ENCODE peak calls at places on chromosomes 1 and 21, in nine cellular contexts. Q is T-cell; V is stimulated activated CD4-positive, alpha-beta T cell treated with anti-CD3 and anti-CD28 coated beads, Interleukin-4, amount 100 ng/mL, for 24 hours; D is CD8-positive, alpha-beta T cell; C is HFF-Myc; J is NCI-H1092; T is activated CD8-positive, alpha-beta memory T cell treated with anti-CD3 and anti-CD28 coated beads for 48 hours; F is GM10248; W is GM12891. O is an unnamed sample.

GRCh38 chr1:210726621-210727020 is 397.9 kb downstream of the HHAT start:
- DNase-seq in Q (peak; percentile 12), V (peak; percentile 7), D (peak; percentile 21), C (peak; percentile 4), J (no peak), T (no peak), F (no peak), W (no peak), O (peak; percentile 45)

GRCh38 chr1:44694863-44695478 is 20.5 kb downstream of the ARMH1 start:
- DNase-seq in Q (no peak), V (no peak), D (no peak), C (no peak), J (no peak), T (no peak), F (peak; percentile 67), W (no peak), O (no peak)

GRCh38 chr1:38533772-38534472 is 325.6 kb downstream of the RRAGC start:
- DNase-seq in Q (no peak), V (peak; percentile 8), D (no peak), C (no peak), J (no peak), T (no peak), F (peak; percentile 24), W (no peak), O (no peak)

GRCh38 chr1:35499652-35500176 is 57.5 kb downstream of the KIAA0319L start:
- DNase-seq in Q (peak; percentile 10), V (peak; percentile 7), D (peak; percentile 30), C (no peak), J (no peak), T (no peak), F (no peak), W (no peak), O (no peak)

GRCh38 chr1:159279754-159280153 is 22.4 kb upstream of the FCER1A start:
- DNase-seq in Q (no peak), V (no peak), D (no peak), C (no peak), J (no peak), T (no peak), F (no peak), W (no peak), O (no peak)

GRCh38 chr21:35005825-35006224 is 43.3 kb downstream of the RUNX1 start:
- DNase-seq in Q (no peak), V (no peak), D (no peak), C (no peak), J (no peak), T (no peak), F (no peak), W (no peak), O (no peak)

GRCh38 chr1:75202751-75203150 is 68.6 kb downstream of the LHX8 start:
- DNase-seq in Q (no peak), V (no peak), D (no peak), C (no peak), J (no peak), T (no peak), F (no peak), W (no peak), O (no peak)

GRCh38 chr1:90488451-90488850 is 228.7 kb downstream of the BARHL2 start:
- DNase-seq in Q (no peak), V (no peak), D (no peak), C (no peak), J (no peak), T (no peak), F (no peak), W (no peak), O (no peak)

GRCh38 chr21:30713786-30714185 is 4.8 kb downstream of the KRTAP21-3 start:
- DNase-seq in Q (no peak), V (no peak), D (no peak), C (no peak), J (no peak), T (no peak), F (no peak), W (no peak), O (no peak)

GRCh38 chr1:156128749-156129682 is 14.5 kb downstream of the LMNA start:
- DNase-seq in Q (no peak), V (no peak), D (no peak), C (peak; percentile 85), J (no peak), T (no peak), F (no peak), W (no peak), O (peak; percentile 64)

GRCh38 chr1:12206238-12206637 is 23.6 kb upstream of the VPS13D start:
- DNase-seq in Q (no peak), V (no peak), D (no peak), C (no peak), J (no peak), T (no peak), F (no peak), W (no peak), O (no peak)

GRCh38 chr1:217136895-217137205 is 413.6 kb upstream of the ESRRG start:
- DNase-seq in Q (no peak), V (no peak), D (no peak), C (no peak), J (no peak), T (no peak), F (peak; percentile 8), W (no peak), O (no peak)

GRCh38 chr1:160078392-160079195 is 2.7 kb upstream of the KCNJ9 start:
- DNase-seq in Q (peak; percentile 54), V (peak; percentile 60), D (peak; percentile 50), C (no peak), J (no peak), T (no peak), F (peak; percentile 71), W (peak; percentile 61), O (peak; percentile 58)

GRCh38 chr1:225909477-225909876 is 14.6 kb downstream of the PYCR2 start:
- DNase-seq in Q (no peak), V (no peak), D (no peak), C (no peak), J (no peak), T (no peak), F (no peak), W (no peak), O (no peak)

GRCh38 chr21:27244356-27244755 is 277.5 kb upstream of the ADAMTS5 start:
- DNase-seq in Q (no peak), V (no peak), D (no peak), C (no peak), J (no peak), T (no peak), F (no peak), W (no peak), O (no peak)

GRCh38 chr1:99438656-99439055 is 174.4 kb downstream of the PLPPR4 start:
- DNase-seq in Q (no peak), V (no peak), D (no peak), C (no peak), J (no peak), T (no peak), F (no peak), W (no peak), O (no peak)

GRCh38 chr1:98315309-98315708 is 346.2 kb upstream of the SNX7 start:
- DNase-seq in Q (no peak), V (no peak), D (no peak), C (no peak), J (no peak), T (no peak), F (no peak), W (no peak), O (no peak)

GRCh38 chr1:152884966-152885624 is 7.0 kb downstream of the SMCP start:
- DNase-seq in Q (no peak), V (no peak), D (no peak), C (no peak), J (no peak), T (no peak), F (no peak), W (no peak), O (no peak)

GRCh38 chr1:18818036-18818435 is 41.4 kb downstream of the TAS1R2 start:
- DNase-seq in Q (no peak), V (no peak), D (no peak), C (no peak), J (no peak), T (no peak), F (no peak), W (no peak), O (no peak)